ENCODE peak calls at places on chromosomes 7 and 10, in five cellular contexts. G is H9; D is HFF-Myc; U is GM13976; Y is CD4-positive, alpha-beta T cell. J is an unnamed sample.
A peak's percentile ranks its signal among the peaks of the same experiment; 100 is the strongest.

GRCh38 chr7:77226357-77226839 is 26.8 kb upstream of the FGL2 start:
- DNase-seq in D (no peak), Y (no peak), U (no peak), G (no peak), J (no peak)

GRCh38 chr7:99392659-99393362 is 15.6 kb downstream of the PDAP1 start:
- DNase-seq in Y (peak; percentile 72), D (no peak), U (peak; percentile 82), G (peak; percentile 93), J (peak; percentile 81)

GRCh38 chr7:15554744-15555143 is 7.1 kb downstream of the AGMO start:
- DNase-seq in D (no peak), U (no peak), G (no peak), Y (no peak), J (no peak)

GRCh38 chr7:78221961-78222751 is 423.6 kb downstream of the PHTF2 start:
- DNase-seq in U (no peak), G (no peak), Y (no peak), D (no peak), J (no peak)

GRCh38 chr10:34420273-34420672 is 394.8 kb downstream of the PARD3 start:
- DNase-seq in Y (no peak), D (no peak), U (no peak), G (no peak), J (no peak)

GRCh38 chr7:155489862-155490696 is 32.1 kb downstream of the EN2 start:
- DNase-seq in Y (no peak), U (no peak), D (no peak), G (peak; percentile 61), J (no peak)

GRCh38 chr10:101752241-101752640 is 23.7 kb downstream of the FGF8 start:
- DNase-seq in G (no peak), U (no peak), Y (no peak), D (no peak), J (no peak)

GRCh38 chr7:50858528-50859245 is 76.0 kb upstream of the GRB10 start:
- DNase-seq in G (no peak), D (no peak), U (no peak), Y (no peak), J (no peak)

GRCh38 chr7:37549542-37549941 is 100.9 kb upstream of the ELMO1 start:
- DNase-seq in G (no peak), U (no peak), D (no peak), Y (no peak), J (no peak)

GRCh38 chr10:29517352-29517923 is 117.3 kb downstream of the SVIL start:
- DNase-seq in D (no peak), Y (no peak), U (peak; percentile 48), G (peak; percentile 88), J (peak; percentile 23)

GRCh38 chr10:11881028-11881476 is 57.9 kb downstream of the PROSER2 start:
- DNase-seq in D (no peak), Y (no peak), G (no peak), U (no peak), J (no peak)

GRCh38 chr7:101368422-101369165 is 5.9 kb downstream of the COL26A1 start:
- DNase-seq in U (no peak), D (no peak), Y (no peak), G (no peak), J (no peak)

GRCh38 chr10:108112218-108112617 is 947.7 kb upstream of the SORCS1 start:
- DNase-seq in D (no peak), G (no peak), U (no peak), Y (no peak), J (no peak)

GRCh38 chr10:78178397-78178796 is 144.7 kb downstream of the RPS24 start:
- DNase-seq in U (no peak), Y (no peak), G (no peak), D (no peak), J (no peak)

GRCh38 chr7:33452805-33453502 is 323.6 kb downstream of the BBS9 start:
- DNase-seq in G (no peak), U (no peak), D (no peak), Y (no peak), J (no peak)

GRCh38 chr7:8365499-8366110 is 67.8 kb upstream of the NXPH1 start:
- DNase-seq in D (no peak), G (no peak), Y (no peak), U (no peak), J (no peak)

GRCh38 chr7:23184709-23185354 is 3.0 kb downstream of the NUP42 start:
- DNase-seq in D (peak; percentile 52), Y (no peak), G (no peak), U (no peak), J (no peak)

GRCh38 chr10:50621981-50622496 is 1.7 kb downstream of the SGMS1 start:
- DNase-seq in U (peak; percentile 69), D (peak; percentile 91), G (peak; percentile 62), Y (peak; percentile 51), J (peak; percentile 70)

GRCh38 chr10:4847580-4848020 is 21.6 kb downstream of the AKR1E2 start:
- DNase-seq in D (peak; percentile 24), Y (no peak), G (no peak), U (no peak), J (no peak)

GRCh38 chr7:123633553-123633952 is 22.1 kb upstream of the LMOD2 start:
- DNase-seq in Y (no peak), G (no peak), U (no peak), D (peak; percentile 77), J (no peak)

GRCh38 chr10:58282615-58283014 is 13.7 kb downstream of the CISD1 start:
- DNase-seq in G (no peak), U (peak; percentile 60), D (no peak), Y (no peak), J (peak; percentile 51)

GRCh38 chr7:117808910-117809705 is 64.1 kb downstream of the CTTNBP2 start:
- DNase-seq in D (no peak), U (no peak), Y (no peak), G (no peak), J (no peak)

GRCh38 chr10:118106426-118106825 is 59.7 kb upstream of the RAB11FIP2 start:
- DNase-seq in U (peak; percentile 15), G (no peak), Y (no peak), D (peak; percentile 3), J (peak; percentile 16)

GRCh38 chr7:27948856-27949255 is 208.9 kb downstream of the TAX1BP1 start:
- DNase-seq in D (no peak), G (no peak), Y (no peak), U (no peak), J (no peak)

GRCh38 chr7:137943132-137943551 is 58.7 kb downstream of the CREB3L2 start:
- DNase-seq in U (no peak), Y (no peak), D (no peak), G (no peak), J (no peak)

GRCh38 chr10:46311501-46311951 is 24.7 kb downstream of the ANTXRL start:
- DNase-seq in U (no peak), Y (no peak), D (no peak), G (no peak), J (no peak)

GRCh38 chr10:102072867-102073527 is 7.8 kb downstream of the HPS6 start:
- DNase-seq in D (peak; percentile 65), U (peak; percentile 82), Y (peak; percentile 74), G (peak; percentile 76), J (peak; percentile 85)

GRCh38 chr10:129959544-129960492 is 4.3 kb downstream of the EBF3 start:
- DNase-seq in Y (no peak), G (no peak), D (no peak), U (no peak), J (peak; percentile 31)

GRCh38 chr7:151116603-151117002 is 30.3 kb downstream of the AGAP3 start:
- DNase-seq in Y (no peak), D (no peak), U (no peak), G (no peak), J (no peak)

GRCh38 chr10:84177541-84178386 is 4.2 kb downstream of the GPR15LG start:
- DNase-seq in G (no peak), U (peak; percentile 64), Y (peak; percentile 10), D (no peak), J (no peak)

GRCh38 chr7:25495342-25495855 is 267.1 kb upstream of the NPVF start:
- DNase-seq in G (no peak), Y (no peak), D (no peak), U (no peak), J (no peak)

GRCh38 chr10:4260483-4260882 is 475.5 kb upstream of the KLF6 start:
- DNase-seq in Y (no peak), G (no peak), D (no peak), U (no peak), J (no peak)

GRCh38 chr10:3467052-3467906 is 294.7 kb upstream of the PITRM1 start:
- DNase-seq in U (no peak), Y (no peak), D (peak; percentile 92), G (peak; percentile 79), J (no peak)

GRCh38 chr7:20787658-20788057 is 972 bp upstream of the SP8 start:
- DNase-seq in U (no peak), Y (no peak), D (no peak), G (no peak), J (no peak)

GRCh38 chr7:129947701-129948100 is 5.1 kb downstream of the UBE2H start:
- DNase-seq in G (no peak), D (no peak), Y (no peak), U (no peak), J (no peak)

GRCh38 chr7:82605247-82605864 is 161.8 kb upstream of the CACNA2D1 start:
- DNase-seq in U (peak; percentile 50), D (no peak), Y (no peak), G (no peak), J (peak; percentile 28)

GRCh38 chr7:1290262-1291039 is 57.8 kb downstream of the UNCX start:
- DNase-seq in Y (no peak), G (peak; percentile 54), D (no peak), U (no peak), J (no peak)
- TF ChIP-seq CTCF in Y (no peak), G (no peak), D (no peak), U (no peak), J (no peak)

DNA sequence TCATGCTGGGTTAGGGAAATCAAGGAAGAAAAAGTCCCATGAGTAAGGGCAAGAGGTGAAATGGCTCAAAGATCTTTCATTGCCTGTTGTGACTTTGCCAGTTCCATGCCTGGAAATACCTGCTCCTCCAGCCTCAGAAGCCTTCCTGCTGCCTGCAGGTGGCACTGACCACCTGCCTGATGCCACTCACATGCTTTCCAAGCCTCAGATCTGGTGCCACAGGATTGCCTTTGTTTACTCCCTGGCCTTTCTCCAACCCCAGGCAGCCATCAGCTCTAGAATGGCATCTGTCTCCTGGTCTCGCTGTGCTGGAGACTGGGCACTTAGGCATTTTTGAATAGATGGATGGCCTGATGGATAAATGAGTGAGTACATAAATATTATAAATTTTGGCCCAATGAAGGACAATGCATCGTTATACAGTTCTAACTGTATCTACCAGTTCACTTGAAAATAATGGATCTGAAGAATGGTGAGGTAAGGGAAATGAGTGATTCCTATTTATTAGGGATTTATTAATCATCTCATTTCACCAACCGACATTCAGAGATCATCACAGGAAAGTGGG is 657.2 kb downstream of the INHBA start:
- DNase-seq in D (no peak), Y (no peak), G (peak; percentile 46), U (no peak), J (peak; percentile 7)
- TF ChIP-seq CTCF in D (no peak), Y (no peak), G (peak; percentile 58), U (no peak), J (no peak)

DNA sequence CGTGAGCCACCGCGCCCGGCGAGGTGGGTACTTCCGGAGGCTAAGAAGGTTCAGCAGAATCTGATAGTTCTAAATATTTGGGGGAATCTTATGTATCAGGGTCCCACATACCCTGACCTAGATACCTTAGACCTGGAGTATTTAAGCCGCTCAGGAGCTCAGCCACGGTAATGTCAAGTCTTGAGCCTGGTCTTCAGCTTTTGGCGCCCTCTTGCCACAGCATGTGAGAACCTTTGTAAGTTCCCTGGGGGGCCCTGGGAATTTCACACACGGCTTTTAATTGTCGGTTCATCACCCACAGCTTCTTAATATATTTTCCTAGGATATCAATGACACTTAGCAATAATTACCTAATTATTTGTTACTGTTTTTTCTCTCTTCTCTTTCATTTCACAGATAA is 324.3 kb upstream of the GALNT17 start:
- DNase-seq in D (no peak), U (no peak), Y (no peak), G (no peak), J (no peak)
- TF ChIP-seq CTCF in D (no peak), U (no peak), Y (no peak), G (peak; percentile 52), J (no peak)

GRCh38 chr10:63767512-63767911 is 246.3 kb downstream of the REEP3 start:
- DNase-seq in U (no peak), D (no peak), G (no peak), Y (no peak), J (peak; percentile 21)
- TF ChIP-seq CTCF in U (peak; percentile 18), D (no peak), G (peak; percentile 53), Y (no peak), J (no peak)

J was measured in GM20000.